ENCODE peak calls at places on chromosome 19, in five cellular contexts. One of them, this sample, is unnamed.

GRCh38 chr19:52270266-52270885 is 989 bp downstream of the ZNF766 start:
- DNase-seq in ELR: peak
- DNase-seq in stimulated activated CD4-positive, alpha-beta T cell treated with anti-CD3 and anti-CD28 coated beads, Interleukin-1b, Interleukin-23, amount 100 ng/mL, for 1 hour: no peak
- DNase-seq in kidney tubule cell: peak
- DNase-seq in NCI-H345: no peak
- DNase-seq in this sample: no peak

GRCh38 chr19:38250821-38251563 is 5.2 kb downstream of the PPP1R14A start:
- DNase-seq in ELR: no peak
- DNase-seq in stimulated activated CD4-positive, alpha-beta T cell treated with anti-CD3 and anti-CD28 coated beads, Interleukin-1b, Interleukin-23, amount 100 ng/mL, for 1 hour: no peak
- DNase-seq in kidney tubule cell: no peak
- DNase-seq in NCI-H345: no peak
- DNase-seq in this sample: no peak

GRCh38 chr19:55206664-55207500 is 2.4 kb downstream of the PTPRH start:
- DNase-seq in ELR: peak
- DNase-seq in stimulated activated CD4-positive, alpha-beta T cell treated with anti-CD3 and anti-CD28 coated beads, Interleukin-1b, Interleukin-23, amount 100 ng/mL, for 1 hour: no peak
- DNase-seq in kidney tubule cell: peak
- DNase-seq in NCI-H345: peak
- DNase-seq in this sample: peak

GRCh38 chr19:21101511-21102242 is 19.7 kb downstream of the ZNF714 start:
- DNase-seq in ELR: no peak
- DNase-seq in stimulated activated CD4-positive, alpha-beta T cell treated with anti-CD3 and anti-CD28 coated beads, Interleukin-1b, Interleukin-23, amount 100 ng/mL, for 1 hour: no peak
- DNase-seq in kidney tubule cell: no peak
- DNase-seq in NCI-H345: no peak
- DNase-seq in this sample: no peak

GRCh38 chr19:23440791-23441190 is 45.5 kb upstream of the ZNF91 start:
- DNase-seq in ELR: peak
- DNase-seq in stimulated activated CD4-positive, alpha-beta T cell treated with anti-CD3 and anti-CD28 coated beads, Interleukin-1b, Interleukin-23, amount 100 ng/mL, for 1 hour: no peak
- DNase-seq in kidney tubule cell: no peak
- DNase-seq in NCI-H345: no peak
- DNase-seq in this sample: no peak

GRCh38 chr19:8145969-8146368 is 3.4 kb downstream of the FBN3 start:
- DNase-seq in ELR: no peak
- DNase-seq in stimulated activated CD4-positive, alpha-beta T cell treated with anti-CD3 and anti-CD28 coated beads, Interleukin-1b, Interleukin-23, amount 100 ng/mL, for 1 hour: no peak
- DNase-seq in kidney tubule cell: no peak
- DNase-seq in NCI-H345: peak
- DNase-seq in this sample: peak

GRCh38 chr19:41323430-41324125 is 13.6 kb downstream of the CCDC97 start:
- DNase-seq in ELR: peak
- DNase-seq in stimulated activated CD4-positive, alpha-beta T cell treated with anti-CD3 and anti-CD28 coated beads, Interleukin-1b, Interleukin-23, amount 100 ng/mL, for 1 hour: no peak
- DNase-seq in kidney tubule cell: no peak
- DNase-seq in NCI-H345: no peak
- DNase-seq in this sample: no peak

GRCh38 chr19:42288411-42288810 is 13.5 kb upstream of the PRR19 start:
- DNase-seq in ELR: no peak
- DNase-seq in stimulated activated CD4-positive, alpha-beta T cell treated with anti-CD3 and anti-CD28 coated beads, Interleukin-1b, Interleukin-23, amount 100 ng/mL, for 1 hour: no peak
- DNase-seq in kidney tubule cell: no peak
- DNase-seq in NCI-H345: no peak
- DNase-seq in this sample: no peak